ENCODE peak calls at places on chromosomes 12 and 14, in five cellular contexts. D is GM23248, Y is neural progenitor cell, Z is GM23338, S is PC-3. B is an unnamed sample.

GRCh38 chr12:78818487-78818886 is 46.1 kb upstream of the SYT1 start:
- DNase-seq in Z (peak; percentile 57), Y (peak; percentile 22), D (no peak), S (peak; percentile 20), B (no peak)

GRCh38 chr12:124623344-124623885 is 56.0 kb upstream of the NCOR2 start:
- DNase-seq in Z (no peak), D (no peak), Y (no peak), S (peak; percentile 58), B (no peak)

GRCh38 chr12:34343345-34343744 is 321.0 kb downstream of the ALG10 start:
- DNase-seq in Y (no peak), Z (no peak), D (no peak), S (no peak), B (no peak)

GRCh38 chr12:78331764-78332163 is 501.1 kb downstream of the NAV3 start:
- DNase-seq in Z (peak; percentile 45), Y (peak; percentile 17), S (no peak), D (peak; percentile 8), B (no peak)

GRCh38 chr14:20836668-20837338 is 34.2 kb upstream of the RNASE1 start:
- DNase-seq in D (peak; percentile 65), Y (peak; percentile 65), S (peak; percentile 84), Z (peak; percentile 85), B (no peak)

GRCh38 chr12:98221243-98221808 is 294.1 kb upstream of the TMPO start:
- DNase-seq in S (no peak), Y (peak; percentile 4), Z (no peak), D (no peak), B (no peak)

GRCh38 chr14:105862581-105863239 is 336.3 kb downstream of the TMEM121 start:
- DNase-seq in Z (no peak), D (no peak), S (no peak), Y (no peak), B (peak; percentile 80)

GRCh38 chr12:49623142-49623899 is at the start of gene PRPF40B:
- DNase-seq in S (peak; percentile 84), Y (peak; percentile 94), Z (peak; percentile 90), D (peak; percentile 94), B (peak; percentile 92)

GRCh38 chr12:85155791-85156190 is 119.6 kb downstream of the LRRIQ1 start:
- DNase-seq in S (peak; percentile 46), Y (peak; percentile 32), D (peak; percentile 31), Z (peak; percentile 69), B (peak; percentile 1)
- TF ChIP-seq EZH2phosphoT487 in S (no peak), Y (no peak), D (no peak), Z (no peak), B (no peak)

DNA sequence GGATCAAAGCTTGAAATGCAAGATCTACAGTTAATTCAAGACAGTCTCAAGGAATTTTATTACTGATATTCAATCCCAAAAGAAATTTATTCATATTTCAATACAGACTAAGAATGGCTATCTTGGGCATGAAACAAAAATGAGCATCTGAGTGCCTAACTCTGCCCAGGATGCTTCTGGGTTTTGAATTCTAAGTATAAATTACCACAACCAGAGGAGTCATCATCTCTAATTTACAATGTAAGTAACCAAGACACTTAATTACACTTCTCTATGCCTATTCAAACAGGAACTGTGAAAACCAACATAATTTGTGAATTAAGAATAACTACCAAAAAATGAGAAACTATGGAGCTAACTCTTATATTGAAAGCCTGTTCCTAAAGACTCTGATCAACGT is 14.1 kb downstream of the OSBPL8 start:
- DNase-seq in Z (no peak), S (no peak), Y (no peak), D (no peak), B (no peak)
- H3K79me2 ChIP-seq in Z (peaks cover 97% of the 10 kb centered on the region), S (peaks cover 68% of the 10 kb centered on the region), Y (peaks cover 99% of the 10 kb centered on the region), D (peaks cover 100% of the 10 kb centered on the region), B (peaks cover 90% of the 10 kb centered on the region)

GRCh38 chr12:57000393-57000792 is 6.0 kb downstream of the ZBTB39 start:
- DNase-seq in S (no peak), D (peak; percentile 67), Y (no peak), Z (no peak), B (no peak)

GRCh38 chr12:56999456-56999855 is 6.9 kb downstream of the ZBTB39 start:
- DNase-seq in Z (no peak), Y (no peak), D (peak; percentile 55), S (peak; percentile 34), B (no peak)

GRCh38 chr12:57003395-57003794 is 3.0 kb downstream of the ZBTB39 start:
- DNase-seq in D (no peak), S (no peak), Y (no peak), Z (no peak), B (no peak)

GRCh38 chr12:56998981-56999380 is 7.4 kb downstream of the ZBTB39 start:
- DNase-seq in Y (no peak), S (no peak), D (no peak), Z (no peak), B (no peak)

GRCh38 chr12:57001448-57001906 is 4.9 kb downstream of the ZBTB39 start:
- DNase-seq in Z (peak; percentile 91), D (peak; percentile 69), Y (peak; percentile 88), S (peak; percentile 81), B (peak; percentile 69)
- TF ChIP-seq EZH2phosphoT487 in Z (no peak), D (no peak), Y (no peak), S (no peak), B (no peak)

DNA sequence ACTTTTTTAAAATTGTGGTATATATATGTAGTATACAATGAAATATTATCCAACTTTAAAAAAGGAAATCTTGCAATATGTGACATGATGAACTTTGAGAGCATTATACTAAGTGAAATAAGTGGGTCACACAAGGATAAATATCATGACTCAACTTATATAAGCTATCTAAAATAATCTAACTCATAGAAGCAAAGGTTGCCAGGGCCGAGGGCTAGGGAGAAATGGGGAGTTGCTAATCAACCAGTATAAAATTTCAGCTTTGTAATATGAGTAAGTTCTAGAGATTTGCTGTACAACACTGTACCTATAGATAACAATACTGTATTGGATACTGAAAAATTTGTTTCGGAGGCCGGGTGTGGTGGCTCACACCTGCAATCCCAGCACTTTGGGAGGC is 38.5 kb downstream of the TAOK3 start:
- DNase-seq in Y (no peak), D (no peak), Z (no peak), S (peak; percentile 57), B (no peak)
- H3K79me2 ChIP-seq in Y (no peaks in the 10 kb centered on the region), D (peaks cover 81% of the 10 kb centered on the region), Z (no peaks in the 10 kb centered on the region), S (peaks cover 8% of the 10 kb centered on the region), B (peaks cover 34% of the 10 kb centered on the region)

GRCh38 chr14:48417715-48418500 is 742.5 kb upstream of the MDGA2 start:
- DNase-seq in Y (no peak), S (no peak), D (no peak), Z (peak; percentile 52), B (no peak)
- TF ChIP-seq EZH2phosphoT487 in Y (no peak), S (no peak), D (no peak), Z (no peak), B (no peak)

GRCh38 chr14:61382842-61383241 is 61.5 kb downstream of the PRKCH start:
- DNase-seq in Y (no peak), S (no peak), Z (no peak), D (no peak), B (no peak)

GRCh38 chr14:61387076-61387475 is 65.7 kb downstream of the PRKCH start:
- DNase-seq in Z (no peak), Y (no peak), S (no peak), D (no peak), B (no peak)

GRCh38 chr14:61388173-61388975 is 67.0 kb downstream of the PRKCH start:
- DNase-seq in D (peak; percentile 30), S (peak; percentile 90), Y (no peak), Z (no peak), B (no peak)

GRCh38 chr14:61386173-61386772 is 64.9 kb downstream of the PRKCH start:
- DNase-seq in S (no peak), Y (no peak), D (no peak), Z (no peak), B (no peak)

DNA sequence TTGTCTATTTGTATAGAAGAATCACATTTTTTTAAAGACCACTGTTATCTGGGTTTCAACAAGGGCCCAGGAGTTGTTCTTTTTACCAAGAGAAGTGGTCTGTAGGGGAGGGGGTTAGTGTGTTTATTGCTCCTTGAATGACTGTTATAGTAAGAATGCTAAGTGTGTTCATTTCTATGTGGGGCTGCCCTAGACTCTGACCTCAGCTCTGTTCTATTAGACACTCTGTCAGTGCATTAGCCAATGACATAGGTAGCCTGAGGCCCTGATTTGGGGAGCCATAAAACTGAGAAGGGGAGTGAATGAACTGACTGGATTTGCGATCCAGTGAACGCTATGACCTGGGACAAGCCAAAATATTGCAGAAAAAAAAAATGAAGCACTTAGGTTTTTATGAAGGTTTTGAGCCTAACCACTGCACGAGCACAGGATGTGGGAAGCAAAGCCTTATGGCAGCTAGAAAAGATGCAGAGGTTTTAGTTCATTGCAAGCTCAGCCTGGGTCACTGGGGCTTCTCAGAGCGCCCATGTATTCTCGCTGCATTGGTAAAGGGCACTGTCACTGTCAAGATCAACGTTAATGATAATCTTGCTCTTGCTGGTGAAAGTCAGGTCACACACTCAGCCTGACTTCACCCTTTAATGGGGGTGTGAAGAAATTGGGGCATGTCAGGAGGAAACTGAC is 63.8 kb downstream of the PRKCH start:
- DNase-seq in D (no peak), Z (no peak), Y (no peak), S (no peak), B (no peak)
- H3K79me2 ChIP-seq in D (no peaks in the 10 kb centered on the region), Z (no peaks in the 10 kb centered on the region), Y (no peaks in the 10 kb centered on the region), S (peaks cover 14% of the 10 kb centered on the region), B (no peaks in the 10 kb centered on the region)

DNA sequence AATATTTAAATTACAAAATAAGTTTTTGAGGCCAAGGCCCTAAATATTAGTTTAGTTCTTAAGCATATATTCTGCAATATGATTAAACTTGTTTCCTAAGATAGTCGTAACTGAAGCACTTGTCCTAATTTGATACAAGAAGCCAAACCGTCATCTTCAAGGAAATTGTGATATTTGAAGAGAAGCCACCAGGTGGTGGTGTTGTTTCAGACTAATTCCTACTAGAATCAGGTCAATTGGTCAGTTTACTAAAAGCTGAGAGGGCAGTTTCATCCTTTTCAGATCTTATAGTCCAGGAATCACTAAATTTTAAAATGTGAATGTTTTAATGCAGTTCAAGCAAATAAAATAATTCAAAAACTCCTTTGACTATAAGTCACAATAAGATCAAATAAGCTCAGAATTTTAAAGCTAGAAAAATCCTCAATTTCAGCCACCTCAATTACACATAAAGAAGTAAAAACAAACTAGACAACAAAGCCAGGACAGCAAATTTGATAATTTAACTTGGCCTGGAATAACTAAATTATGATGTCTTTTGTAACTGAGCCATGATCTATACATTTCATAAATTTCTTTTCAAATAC is 7.1 kb upstream of the ARL1 start:
- DNase-seq in S (peak; percentile 88), D (peak; percentile 76), Z (peak; percentile 77), Y (peak; percentile 70), B (peak; percentile 73)
- TF ChIP-seq EZH2phosphoT487 in S (no peak), D (no peak), Z (no peak), Y (no peak), B (no peak)

DNA sequence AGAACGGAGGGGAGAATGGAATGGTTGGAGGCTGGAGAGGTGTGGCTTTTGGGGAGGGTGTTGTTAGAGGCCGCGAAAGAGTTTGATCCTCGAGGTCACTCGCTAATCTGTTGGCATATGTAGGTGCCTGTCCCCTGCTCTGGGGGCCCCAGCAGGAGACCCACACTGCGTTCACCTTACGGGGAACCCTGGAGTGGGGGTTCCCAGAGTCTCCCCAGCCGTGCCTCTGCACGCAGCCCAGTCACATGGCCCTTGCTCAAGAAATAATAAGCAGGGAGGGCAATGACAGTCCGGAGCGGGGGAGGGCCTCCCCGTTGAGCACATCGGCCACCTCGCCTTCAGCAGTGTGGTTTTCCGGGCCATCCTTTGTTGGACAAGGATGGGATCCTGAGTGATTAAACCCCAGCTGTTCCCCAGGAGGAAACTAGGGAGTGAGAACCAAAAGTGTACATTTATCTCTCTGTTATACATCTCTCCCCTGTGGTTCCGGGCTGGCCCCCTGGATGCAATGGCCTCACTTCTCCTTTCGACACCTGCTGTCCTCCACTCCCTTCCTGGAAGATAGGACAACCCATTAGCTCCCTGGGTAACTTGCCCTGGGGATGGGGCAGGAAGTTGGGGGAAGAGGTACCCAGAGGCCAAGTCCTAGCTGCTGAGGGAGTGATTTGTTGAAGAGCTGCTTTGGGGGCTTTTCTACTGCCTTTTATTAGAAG is 1.3 kb downstream of the PLEKHG3 start:
- DNase-seq in Y (peak; percentile 49), D (peak; percentile 43), Z (no peak), S (no peak), B (no peak)
- H3K79me2 ChIP-seq in Y (peaks cover 64% of the 10 kb centered on the region), D (no peaks in the 10 kb centered on the region), Z (peaks cover 58% of the 10 kb centered on the region), S (peaks cover 62% of the 10 kb centered on the region), B (no peaks in the 10 kb centered on the region)

GRCh38 chr12:118098456-118098855 is 5.4 kb downstream of the VSIG10 start:
- DNase-seq in S (no peak), D (no peak), Y (no peak), Z (no peak), B (no peak)
- TF ChIP-seq EZH2phosphoT487 in S (no peak), D (no peak), Y (no peak), Z (no peak), B (no peak)